ENCODE peak calls at places on chromosomes 1 and 21, in five cellular contexts. O is GM12865, Q is cardiac fibroblast, D is thoracic aorta, F is foreskin fibroblast. W is an unnamed sample.

GRCh38 chr1:212958175-212958574 is 7.8 kb downstream of the VASH2 start:
- DNase-seq in O (peak; percentile 65), Q (no peak), D (no peak), F (no peak), W (peak; percentile 45)

GRCh38 chr1:94805912-94806311 is 14.2 kb upstream of the SLC44A3 start:
- DNase-seq in O (peak; percentile 66), Q (peak; percentile 73), D (no peak), F (peak; percentile 39), W (peak; percentile 53)

GRCh38 chr1:222845763-222846162 is 30.9 kb downstream of the DISP1 start:
- DNase-seq in O (no peak), Q (no peak), D (no peak), F (no peak), W (no peak)

GRCh38 chr21:46207920-46208571 is 20.5 kb downstream of the LSS start:
- DNase-seq in O (no peak), Q (no peak), D (no peak), F (no peak), W (no peak)

GRCh38 chr1:102186541-102186940 is 189.8 kb upstream of the OLFM3 start:
- DNase-seq in O (no peak), Q (no peak), D (no peak), F (no peak), W (no peak)

GRCh38 chr1:161374373-161374772 is 6.7 kb upstream of the CFAP126 start:
- DNase-seq in O (no peak), Q (peak; percentile 47), D (no peak), F (no peak), W (peak; percentile 36)

GRCh38 chr1:194289569-194290266 is 1103.3 kb upstream of the B3GALT2 start:
- DNase-seq in O (peak; percentile 52), Q (no peak), D (no peak), F (no peak), W (peak; percentile 31)

GRCh38 chr1:244680667-244681066 is 27.7 kb downstream of the DESI2 start:
- DNase-seq in O (no peak), Q (peak; percentile 36), D (no peak), F (no peak), W (no peak)

GRCh38 chr1:8818325-8818775 is 910 bp upstream of the RERE start:
- DNase-seq in O (no peak), Q (peak; percentile 76), D (peak; percentile 38), F (peak; percentile 83), W (no peak)

GRCh38 chr1:206655471-206655882 is 20.1 kb downstream of the DYRK3 start:
- DNase-seq in O (no peak), Q (peak; percentile 35), D (no peak), F (no peak), W (no peak)

GRCh38 chr1:234929369-234929768 is 199.3 kb downstream of the TOMM20 start:
- DNase-seq in O (no peak), Q (no peak), D (no peak), F (no peak), W (no peak)

GRCh38 chr1:11595287-11595686 is 58.9 kb downstream of the FBXO2 start:
- DNase-seq in O (no peak), Q (no peak), D (no peak), F (no peak), W (no peak)

GRCh38 chr1:11592752-11593151 is 61.5 kb downstream of the FBXO2 start:
- DNase-seq in O (no peak), Q (no peak), D (no peak), F (no peak), W (no peak)

GRCh38 chr1:11594625-11595024 is 59.6 kb downstream of the FBXO2 start:
- DNase-seq in O (no peak), Q (no peak), D (no peak), F (no peak), W (no peak)

GRCh38 chr1:11596295-11596694 is 57.9 kb downstream of the FBXO2 start:
- DNase-seq in O (no peak), Q (no peak), D (no peak), F (no peak), W (no peak)

GRCh38 chr1:11594222-11594621 is 60.0 kb downstream of the FBXO2 start:
- DNase-seq in O (no peak), Q (peak; percentile 33), D (no peak), F (peak; percentile 42), W (no peak)
- TF ChIP-seq CTCF in O (no peak), Q (no peak), D (no peak), F (no peak), W (no peak)

GRCh38 chr1:228168563-228169270 is 3.1 kb downstream of the IBA57 start:
- DNase-seq in O (no peak), Q (no peak), D (no peak), F (no peak), W (no peak)

GRCh38 chr1:228163776-228164534 is 1.6 kb upstream of the IBA57 start:
- DNase-seq in O (no peak), Q (no peak), D (no peak), F (no peak), W (no peak)

GRCh38 chr1:228164561-228165371 is 838 bp upstream of the IBA57 start:
- DNase-seq in O (no peak), Q (no peak), D (no peak), F (no peak), W (no peak)

GRCh38 chr1:228165372-228166169 is at the start of gene IBA57:
- DNase-seq in O (peak; percentile 100), Q (peak; percentile 100), D (peak; percentile 95), F (peak; percentile 99), W (peak; percentile 99)

GRCh38 chr1:228166170-228166936 is 749 bp downstream of the IBA57 start:
- DNase-seq in O (peak; percentile 59), Q (peak; percentile 72), D (peak; percentile 52), F (peak; percentile 62), W (peak; percentile 72)
- TF ChIP-seq CTCF in O (peak; percentile 41), Q (peak; percentile 5), D (peak; percentile 28), F (peak; percentile 35), W (peak; percentile 45)

DNA sequence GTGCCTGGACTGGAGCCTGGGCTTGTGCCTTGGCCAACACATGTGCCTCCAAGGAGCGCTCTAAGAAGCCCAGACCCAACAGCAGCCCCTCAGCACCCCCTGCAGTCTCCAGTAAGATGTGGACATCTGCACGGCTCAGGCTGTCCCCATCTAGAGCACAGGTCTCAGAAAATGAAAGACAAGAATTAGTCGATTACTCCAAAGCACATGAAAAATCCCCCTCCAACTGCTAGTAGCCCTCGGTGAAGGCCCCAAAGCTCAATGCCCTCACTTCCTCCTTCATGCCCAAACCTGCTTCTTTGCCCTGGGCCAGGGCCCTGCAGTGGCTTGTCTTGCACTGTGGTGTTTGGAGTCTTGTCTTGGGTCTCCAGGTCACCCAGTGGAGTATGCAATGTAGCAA is 21.9 kb upstream of the ERO1B start:
- DNase-seq in O (peak; percentile 77), Q (no peak), D (no peak), F (no peak), W (peak; percentile 60)
- TF ChIP-seq CTCF in O (peak; percentile 45), Q (no peak), D (no peak), F (no peak), W (peak; percentile 25)

GRCh38 chr1:44929556-44929955 is 56.8 kb downstream of the EIF2B3 start:
- DNase-seq in O (no peak), Q (no peak), D (no peak), F (no peak), W (no peak)

GRCh38 chr1:44919387-44919786 is 67.0 kb downstream of the EIF2B3 start:
- DNase-seq in O (no peak), Q (no peak), D (no peak), F (no peak), W (no peak)

GRCh38 chr1:44926311-44926781 is 60.0 kb downstream of the EIF2B3 start:
- DNase-seq in O (no peak), Q (peak; percentile 16), D (no peak), F (peak; percentile 26), W (no peak)

DNA sequence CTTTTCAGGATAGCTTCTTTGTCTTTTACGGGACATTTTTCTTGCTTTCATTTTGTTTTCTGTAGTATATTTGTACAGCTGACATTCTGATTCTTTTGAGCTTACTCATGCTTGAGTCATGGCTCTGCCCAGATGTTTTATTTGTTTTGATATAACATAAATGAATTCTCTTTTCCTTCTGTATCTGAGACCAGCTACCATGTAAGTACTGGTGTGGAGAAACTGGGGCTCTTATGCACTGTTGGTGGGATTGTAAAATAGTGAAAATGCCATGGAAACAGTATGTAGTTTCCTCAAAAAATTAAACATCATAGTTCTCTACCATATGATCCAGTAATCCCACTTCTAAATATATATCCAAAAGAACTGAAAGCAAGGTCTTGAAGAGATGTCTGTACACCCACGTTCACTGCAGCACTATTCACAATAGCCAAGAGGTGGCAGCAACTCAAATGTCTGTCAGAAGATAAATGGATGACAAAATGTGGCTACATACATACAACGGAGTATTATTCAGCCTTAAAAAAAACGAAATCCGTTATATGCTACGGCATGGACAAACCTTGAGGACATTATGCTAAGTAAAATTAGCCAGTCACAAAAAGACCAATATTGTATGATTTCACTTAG is 61.4 kb downstream of the EIF2B3 start:
- DNase-seq in O (peak; percentile 15), Q (peak; percentile 78), D (no peak), F (peak; percentile 73), W (no peak)
- TF ChIP-seq CTCF in O (no peak), Q (peak; percentile 60), D (no peak), F (peak; percentile 28), W (peak; percentile 49)

GRCh38 chr1:31556481-31557006 is 19.8 kb upstream of the TINAGL1 start:
- DNase-seq in O (no peak), Q (no peak), D (no peak), F (no peak), W (no peak)
- TF ChIP-seq CTCF in O (no peak), Q (no peak), D (no peak), F (no peak), W (no peak)

GRCh38 chr1:61935516-61935915 is 193.2 kb downstream of the PATJ start:
- DNase-seq in O (no peak), Q (no peak), D (no peak), F (no peak), W (no peak)
- TF ChIP-seq CTCF in O (no peak), Q (no peak), D (no peak), F (no peak), W (no peak)

DNA sequence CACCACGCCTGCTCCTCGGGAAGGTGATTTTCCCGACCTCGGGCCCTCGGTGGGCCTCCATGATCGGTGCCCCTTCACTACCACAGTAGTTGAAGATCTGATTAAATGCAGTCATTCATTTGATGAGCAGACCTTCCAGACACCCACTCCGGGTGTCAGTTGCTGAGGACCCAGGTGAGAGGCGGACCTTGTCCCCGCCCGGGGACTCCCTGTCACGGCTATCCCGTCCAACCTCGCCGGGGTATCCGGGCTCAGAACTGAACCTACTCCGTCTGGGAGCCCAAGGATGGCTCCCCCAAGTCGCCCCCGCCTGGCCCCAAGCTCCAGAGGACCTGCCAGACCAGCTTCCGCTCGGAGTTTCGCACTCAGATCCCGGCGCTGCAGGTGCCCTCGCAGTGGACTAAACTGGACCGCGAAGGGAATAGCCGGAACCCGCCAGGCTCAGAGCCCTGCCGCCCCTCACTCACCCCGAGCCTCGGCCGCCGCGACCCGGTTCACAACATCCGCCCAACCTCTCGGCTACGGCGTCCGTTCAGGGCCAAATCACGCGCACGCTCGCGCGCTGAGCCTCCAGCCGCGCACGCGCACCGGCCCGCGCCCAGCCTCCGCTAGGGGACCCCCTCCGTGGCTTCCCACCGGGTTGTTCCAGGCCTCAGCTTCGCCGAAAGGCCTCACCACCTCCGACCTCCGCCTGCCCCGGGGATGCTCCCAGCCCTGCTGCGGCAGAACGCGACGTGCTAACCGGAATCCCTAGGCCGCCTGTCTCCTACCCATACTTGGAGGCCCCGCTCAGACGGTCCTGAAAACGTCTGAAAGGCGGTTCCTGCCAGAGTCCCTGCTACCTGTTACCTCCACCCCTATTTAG is 22.3 kb downstream of the RNU1-3 start:
- DNase-seq in O (peak; percentile 98), Q (peak; percentile 98), D (peak; percentile 83), F (peak; percentile 99), W (peak; percentile 100)
- TF ChIP-seq CTCF in O (peak; percentile 74), Q (peak; percentile 44), D (peak; percentile 59), F (peak; percentile 66), W (peak; percentile 69)